ENCODE peak calls at places on chromosomes 2 and 18, in six cellular contexts. One of them, this sample, is unnamed.

GRCh38 chr18:79637921-79638855 is 41.4 kb upstream of the CTDP1 start:
- DNase-seq in adrenal gland: no peak
- DNase-seq in esophagus squamous epithelium: no peak
- DNase-seq in suprapubic skin: no peak
- DNase-seq in HCT116: no peak
- DNase-seq in Peyer's patch: no peak
- DNase-seq in this sample: no peak

GRCh38 chr18:49907346-49907929 is 94.1 kb upstream of the ACAA2 start:
- DNase-seq in esophagus squamous epithelium: no peak
- DNase-seq in adrenal gland: no peak
- DNase-seq in suprapubic skin: no peak
- DNase-seq in Peyer's patch: no peak
- DNase-seq in HCT116: no peak
- DNase-seq in this sample: no peak

GRCh38 chr2:241618296-241618805 is 18.6 kb downstream of the THAP4 start:
- DNase-seq in HCT116: no peak
- DNase-seq in adrenal gland: no peak
- DNase-seq in esophagus squamous epithelium: no peak
- DNase-seq in suprapubic skin: no peak
- DNase-seq in Peyer's patch: no peak
- DNase-seq in this sample: no peak

GRCh38 chr2:136765256-136765735 is at the start of gene THSD7B:
- DNase-seq in adrenal gland: no peak
- DNase-seq in HCT116: no peak
- DNase-seq in suprapubic skin: no peak
- DNase-seq in esophagus squamous epithelium: no peak
- DNase-seq in Peyer's patch: no peak
- DNase-seq in this sample: no peak

GRCh38 chr18:8754995-8755955 is 49.9 kb downstream of the MTCL1 start:
- DNase-seq in HCT116: no peak
- DNase-seq in Peyer's patch: no peak
- DNase-seq in suprapubic skin: no peak
- DNase-seq in esophagus squamous epithelium: no peak
- DNase-seq in adrenal gland: no peak
- DNase-seq in this sample: peak; percentile 12

GRCh38 chr2:42984081-42984480 is 191.7 kb upstream of the HAAO start:
- DNase-seq in HCT116: no peak
- DNase-seq in suprapubic skin: peak; percentile 22
- DNase-seq in adrenal gland: no peak
- DNase-seq in Peyer's patch: no peak
- DNase-seq in esophagus squamous epithelium: no peak
- DNase-seq in this sample: no peak

GRCh38 chr2:230330206-230330605 is 3.2 kb downstream of the SP140L start:
- DNase-seq in Peyer's patch: no peak
- DNase-seq in suprapubic skin: no peak
- DNase-seq in HCT116: no peak
- DNase-seq in adrenal gland: no peak
- DNase-seq in esophagus squamous epithelium: no peak
- DNase-seq in this sample: no peak

GRCh38 chr2:136117909-136118818 is at the start of gene CXCR4:
- DNase-seq in Peyer's patch: peak; percentile 79
- DNase-seq in HCT116: peak; percentile 34
- DNase-seq in adrenal gland: peak; percentile 77
- DNase-seq in esophagus squamous epithelium: peak; percentile 54
- DNase-seq in suprapubic skin: peak; percentile 68
- DNase-seq in this sample: peak; percentile 72

GRCh38 chr2:208142255-208142924 is 3.6 kb downstream of the CRYGB start:
- DNase-seq in suprapubic skin: no peak
- DNase-seq in adrenal gland: no peak
- DNase-seq in Peyer's patch: no peak
- DNase-seq in HCT116: no peak
- DNase-seq in esophagus squamous epithelium: no peak
- DNase-seq in this sample: no peak

GRCh38 chr2:70094978-70095832 is 7.9 kb downstream of the PCBP1 start:
- DNase-seq in esophagus squamous epithelium: peak; percentile 22
- DNase-seq in HCT116: no peak
- DNase-seq in adrenal gland: peak; percentile 67
- DNase-seq in Peyer's patch: no peak
- DNase-seq in suprapubic skin: peak; percentile 77
- DNase-seq in this sample: no peak

GRCh38 chr2:8525582-8526402 is 156.1 kb upstream of the ID2 start:
- DNase-seq in suprapubic skin: peak; percentile 86
- DNase-seq in HCT116: no peak
- DNase-seq in esophagus squamous epithelium: no peak
- DNase-seq in adrenal gland: peak; percentile 77
- DNase-seq in Peyer's patch: peak; percentile 79
- DNase-seq in this sample: peak; percentile 90

GRCh38 chr18:11147962-11148654 is 1.3 kb downstream of the PIEZO2 start:
- DNase-seq in HCT116: no peak
- DNase-seq in adrenal gland: no peak
- DNase-seq in suprapubic skin: no peak
- DNase-seq in esophagus squamous epithelium: no peak
- DNase-seq in Peyer's patch: no peak
- DNase-seq in this sample: no peak

GRCh38 chr2:173075781-173076556 is at the start of gene MAP3K20:
- DNase-seq in adrenal gland: peak; percentile 78
- DNase-seq in Peyer's patch: peak; percentile 83
- DNase-seq in esophagus squamous epithelium: no peak
- DNase-seq in suprapubic skin: peak; percentile 83
- DNase-seq in HCT116: no peak
- DNase-seq in this sample: peak; percentile 84
- TF ChIP-seq POLR2A in adrenal gland: no peak
- TF ChIP-seq POLR2A in Peyer's patch: no peak
- TF ChIP-seq POLR2A in esophagus squamous epithelium: no peak
- TF ChIP-seq POLR2A in suprapubic skin: peak; percentile 57
- TF ChIP-seq POLR2A in HCT116: no peak
- TF ChIP-seq POLR2A in this sample: no peak

GRCh38 chr2:198659471-198659870 is 798.3 kb downstream of the SATB2 start:
- DNase-seq in Peyer's patch: no peak
- DNase-seq in suprapubic skin: no peak
- DNase-seq in HCT116: no peak
- DNase-seq in esophagus squamous epithelium: no peak
- DNase-seq in adrenal gland: no peak
- DNase-seq in this sample: no peak

GRCh38 chr2:198662916-198663315 is 794.8 kb downstream of the SATB2 start:
- DNase-seq in suprapubic skin: no peak
- DNase-seq in adrenal gland: no peak
- DNase-seq in esophagus squamous epithelium: no peak
- DNase-seq in HCT116: no peak
- DNase-seq in Peyer's patch: no peak
- DNase-seq in this sample: no peak

GRCh38 chr2:198656869-198657268 is 800.9 kb downstream of the SATB2 start:
- DNase-seq in adrenal gland: no peak
- DNase-seq in HCT116: no peak
- DNase-seq in esophagus squamous epithelium: no peak
- DNase-seq in Peyer's patch: no peak
- DNase-seq in suprapubic skin: no peak
- DNase-seq in this sample: no peak

GRCh38 chr2:198660491-198660890 is 797.2 kb downstream of the SATB2 start:
- DNase-seq in Peyer's patch: no peak
- DNase-seq in suprapubic skin: no peak
- DNase-seq in esophagus squamous epithelium: no peak
- DNase-seq in adrenal gland: no peak
- DNase-seq in HCT116: no peak
- DNase-seq in this sample: no peak

DNA sequence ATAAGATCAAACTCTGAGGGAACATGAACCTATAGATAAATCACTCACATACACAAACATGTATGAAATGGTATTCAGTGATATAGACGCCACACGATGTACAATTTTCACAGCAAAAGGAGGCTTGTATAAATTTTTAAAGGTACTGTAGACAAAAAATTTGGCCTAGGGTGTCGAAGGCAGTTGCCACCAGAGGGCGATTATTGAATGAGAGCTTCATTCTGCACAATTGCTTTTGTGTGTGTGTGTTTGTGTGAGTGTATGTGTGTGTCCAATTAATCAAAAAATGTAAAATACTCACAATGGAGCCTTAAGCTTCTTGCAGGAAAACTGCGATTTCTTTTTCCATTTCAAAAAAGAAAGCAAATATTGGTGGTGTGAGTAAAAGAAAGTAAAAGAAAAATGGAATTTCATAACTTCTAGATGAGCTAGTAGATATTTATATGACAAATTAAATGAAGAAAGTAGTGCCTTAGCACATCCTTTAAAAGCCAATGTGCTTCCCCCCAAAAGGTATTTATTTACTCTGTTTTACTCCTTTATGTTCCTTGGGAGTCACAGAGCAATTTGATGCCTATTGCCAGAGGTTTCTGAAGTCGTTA is 800.1 kb downstream of the SATB2 start:
- DNase-seq in Peyer's patch: no peak
- DNase-seq in suprapubic skin: no peak
- DNase-seq in adrenal gland: peak; percentile 15
- DNase-seq in esophagus squamous epithelium: no peak
- DNase-seq in HCT116: peak; percentile 28
- DNase-seq in this sample: peak; percentile 27
- TF ChIP-seq CTCF in Peyer's patch: peak; percentile 50
- TF ChIP-seq CTCF in suprapubic skin: no peak
- TF ChIP-seq CTCF in adrenal gland: peak; percentile 6
- TF ChIP-seq CTCF in esophagus squamous epithelium: no peak
- TF ChIP-seq CTCF in HCT116: peak; percentile 53
- TF ChIP-seq CTCF in this sample: peak; percentile 37

GRCh38 chr2:26214759-26215158 is 29.7 kb downstream of the HADHA start:
- DNase-seq in Peyer's patch: no peak
- DNase-seq in HCT116: no peak
- DNase-seq in esophagus squamous epithelium: no peak
- DNase-seq in suprapubic skin: no peak
- DNase-seq in adrenal gland: no peak
- DNase-seq in this sample: no peak
- H3K36me3 ChIP-seq in Peyer's patch: peaks cover 92% of the 10 kb centered on the region
- H3K36me3 ChIP-seq in HCT116: peaks cover 14% of the 10 kb centered on the region
- H3K36me3 ChIP-seq in esophagus squamous epithelium: peaks cover 99% of the 10 kb centered on the region
- H3K36me3 ChIP-seq in suprapubic skin: peaks cover 88% of the 10 kb centered on the region
- H3K36me3 ChIP-seq in adrenal gland: no peaks in the 10 kb centered on the region
- H3K36me3 ChIP-seq in this sample: no peaks in the 10 kb centered on the region

GRCh38 chr2:10029875-10030223 is 13.5 kb upstream of the KLF11 start:
- DNase-seq in Peyer's patch: no peak
- DNase-seq in HCT116: no peak
- DNase-seq in adrenal gland: no peak
- DNase-seq in esophagus squamous epithelium: no peak
- DNase-seq in suprapubic skin: no peak
- DNase-seq in this sample: no peak

GRCh38 chr2:10028988-10029874 is 14.1 kb upstream of the KLF11 start:
- DNase-seq in suprapubic skin: no peak
- DNase-seq in Peyer's patch: no peak
- DNase-seq in esophagus squamous epithelium: no peak
- DNase-seq in HCT116: no peak
- DNase-seq in adrenal gland: peak; percentile 70
- DNase-seq in this sample: no peak

GRCh38 chr2:10028407-10028987 is 14.9 kb upstream of the KLF11 start:
- DNase-seq in HCT116: no peak
- DNase-seq in adrenal gland: no peak
- DNase-seq in suprapubic skin: no peak
- DNase-seq in Peyer's patch: no peak
- DNase-seq in esophagus squamous epithelium: no peak
- DNase-seq in this sample: no peak

GRCh38 chr2:10031886-10032745 is 11.2 kb upstream of the KLF11 start:
- DNase-seq in HCT116: no peak
- DNase-seq in adrenal gland: no peak
- DNase-seq in Peyer's patch: no peak
- DNase-seq in esophagus squamous epithelium: no peak
- DNase-seq in suprapubic skin: no peak
- DNase-seq in this sample: no peak

GRCh38 chr2:10030311-10030736 is 13.0 kb upstream of the KLF11 start:
- DNase-seq in Peyer's patch: no peak
- DNase-seq in HCT116: no peak
- DNase-seq in adrenal gland: no peak
- DNase-seq in suprapubic skin: no peak
- DNase-seq in esophagus squamous epithelium: no peak
- DNase-seq in this sample: no peak
- TF ChIP-seq POLR2A in Peyer's patch: no peak
- TF ChIP-seq POLR2A in HCT116: no peak
- TF ChIP-seq POLR2A in adrenal gland: no peak
- TF ChIP-seq POLR2A in suprapubic skin: no peak
- TF ChIP-seq POLR2A in esophagus squamous epithelium: no peak
- TF ChIP-seq POLR2A in this sample: no peak

GRCh38 chr2:1991706-1992245 is 247.5 kb upstream of the PXDN start:
- DNase-seq in adrenal gland: no peak
- DNase-seq in Peyer's patch: no peak
- DNase-seq in suprapubic skin: no peak
- DNase-seq in esophagus squamous epithelium: no peak
- DNase-seq in HCT116: no peak
- DNase-seq in this sample: no peak

GRCh38 chr2:1990151-1990589 is 245.9 kb upstream of the PXDN start:
- DNase-seq in esophagus squamous epithelium: no peak
- DNase-seq in HCT116: no peak
- DNase-seq in Peyer's patch: no peak
- DNase-seq in adrenal gland: no peak
- DNase-seq in suprapubic skin: no peak
- DNase-seq in this sample: no peak

GRCh38 chr2:1989216-1989615 is 244.9 kb upstream of the PXDN start:
- DNase-seq in suprapubic skin: no peak
- DNase-seq in HCT116: no peak
- DNase-seq in Peyer's patch: no peak
- DNase-seq in adrenal gland: no peak
- DNase-seq in esophagus squamous epithelium: no peak
- DNase-seq in this sample: no peak

GRCh38 chr2:1991126-1991525 is 246.8 kb upstream of the PXDN start:
- DNase-seq in HCT116: no peak
- DNase-seq in Peyer's patch: no peak
- DNase-seq in adrenal gland: no peak
- DNase-seq in esophagus squamous epithelium: no peak
- DNase-seq in suprapubic skin: no peak
- DNase-seq in this sample: no peak

DNA sequence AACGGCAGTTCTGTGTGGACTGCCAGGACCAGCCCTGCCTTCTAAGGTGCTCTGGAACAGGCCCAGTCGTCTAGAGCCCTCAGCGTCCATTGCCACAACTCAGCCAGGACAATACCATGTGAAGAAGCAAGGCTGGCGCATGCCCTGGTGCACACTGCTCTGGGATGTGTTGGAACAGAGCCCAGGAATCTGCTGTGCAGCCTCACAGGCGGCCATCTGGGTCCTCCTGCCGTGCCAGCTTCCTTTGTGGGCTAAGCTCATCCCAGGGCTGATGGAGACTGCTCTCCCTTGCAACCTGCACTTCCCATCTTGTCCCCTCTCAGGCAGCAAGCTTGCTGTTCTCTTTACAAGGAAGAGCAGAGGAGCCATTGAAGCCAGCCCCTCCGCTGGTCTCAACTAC is 246.4 kb upstream of the PXDN start:
- DNase-seq in Peyer's patch: no peak
- DNase-seq in suprapubic skin: no peak
- DNase-seq in adrenal gland: no peak
- DNase-seq in HCT116: no peak
- DNase-seq in esophagus squamous epithelium: no peak
- DNase-seq in this sample: peak; percentile 35
- TF ChIP-seq CTCF in Peyer's patch: no peak
- TF ChIP-seq CTCF in suprapubic skin: no peak
- TF ChIP-seq CTCF in adrenal gland: no peak
- TF ChIP-seq CTCF in HCT116: no peak
- TF ChIP-seq CTCF in esophagus squamous epithelium: no peak
- TF ChIP-seq CTCF in this sample: no peak

DNA sequence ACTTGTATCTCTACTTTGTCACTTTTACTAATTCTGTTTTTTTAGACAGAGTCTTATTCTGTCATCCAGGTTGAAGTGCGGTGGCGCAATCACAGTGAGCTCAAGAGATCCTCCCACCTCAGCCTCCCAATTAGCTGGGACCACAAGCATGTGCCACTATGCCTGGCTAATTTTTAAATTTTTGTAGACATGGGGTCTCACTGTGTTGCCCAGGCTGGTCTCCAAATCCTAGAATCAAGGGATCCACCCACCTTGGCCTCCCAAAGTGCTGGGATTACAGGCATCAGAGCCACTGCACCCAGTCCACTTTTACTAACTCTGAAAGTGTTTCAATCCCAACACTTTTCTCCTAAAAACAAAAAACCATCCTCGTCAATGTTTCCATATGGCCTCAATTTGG is 94.9 kb downstream of the MALT1 start:
- DNase-seq in esophagus squamous epithelium: no peak
- DNase-seq in HCT116: no peak
- DNase-seq in suprapubic skin: peak; percentile 15
- DNase-seq in adrenal gland: no peak
- DNase-seq in Peyer's patch: no peak
- DNase-seq in this sample: no peak
- H3K36me3 ChIP-seq in esophagus squamous epithelium: no peaks in the 10 kb centered on the region
- H3K36me3 ChIP-seq in HCT116: no peaks in the 10 kb centered on the region
- H3K36me3 ChIP-seq in suprapubic skin: no peaks in the 10 kb centered on the region
- H3K36me3 ChIP-seq in adrenal gland: no peaks in the 10 kb centered on the region
- H3K36me3 ChIP-seq in Peyer's patch: no peaks in the 10 kb centered on the region
- H3K36me3 ChIP-seq in this sample: no peaks in the 10 kb centered on the region